ENCODE peak calls at places on chromosomes 12 and 14, in nine cellular contexts. S is body of pancreas, T is neural progenitor cell, M is A673, R is tibial nerve, W is left lung, J is GM23338, A is psoas muscle, C is GM12864. U is an unnamed sample.

GRCh38 chr14:75411194-75411552 is 16.6 kb upstream of the JDP2 start:
- DNase-seq in S (no peak), T (no peak), M (no peak), R (no peak), W (no peak), J (no peak), A (no peak), C (no peak), U (no peak)

GRCh38 chr14:102980409-102980810 is 57.9 kb downstream of the AMN start:
- DNase-seq in S (no peak), T (no peak), M (no peak), R (no peak), W (no peak), J (no peak), A (no peak), C (no peak), U (no peak)

GRCh38 chr12:12443482-12443881 is 86.6 kb downstream of the BORCS5 start:
- DNase-seq in S (peak; percentile 41), T (no peak), M (no peak), R (peak; percentile 49), W (no peak), J (no peak), A (peak; percentile 29), C (no peak), U (peak; percentile 36)

GRCh38 chr14:104184911-104185499 is 46.6 kb downstream of the KIF26A start:
- DNase-seq in S (no peak), T (no peak), M (no peak), R (no peak), W (no peak), J (no peak), A (peak; percentile 39), C (no peak), U (no peak)

GRCh38 chr14:50677527-50678063 is 9.5 kb upstream of the SAV1 start:
- DNase-seq in S (no peak), T (no peak), M (no peak), R (no peak), W (no peak), J (no peak), A (no peak), C (peak; percentile 16), U (peak; percentile 64)

GRCh38 chr12:77723308-77723707 is 107.4 kb upstream of the NAV3 start:
- DNase-seq in S (no peak), T (no peak), M (no peak), R (no peak), W (no peak), J (no peak), A (no peak), C (no peak), U (no peak)

GRCh38 chr12:59086124-59086523 is 165.8 kb upstream of the LRIG3 start:
- DNase-seq in S (no peak), T (no peak), M (no peak), R (no peak), W (no peak), J (no peak), A (no peak), C (no peak), U (no peak)

GRCh38 chr12:113683566-113683965 is 211.9 kb upstream of the LHX5 start:
- DNase-seq in S (no peak), T (no peak), M (no peak), R (no peak), W (no peak), J (no peak), A (no peak), C (no peak), U (no peak)

GRCh38 chr12:45446013-45446412 is 230.1 kb downstream of the ANO6 start:
- DNase-seq in S (no peak), T (no peak), M (no peak), R (no peak), W (no peak), J (no peak), A (no peak), C (no peak), U (no peak)

GRCh38 chr14:65281991-65282908 is 130.3 kb upstream of the FUT8 start:
- DNase-seq in S (no peak), T (peak; percentile 92), M (no peak), R (no peak), W (no peak), J (peak; percentile 76), A (no peak), C (no peak), U (peak; percentile 75)
- H3K4me3 ChIP-seq in S (no peak overlapping the region), T (no peak overlapping the region), M (peak overlapping the region; percentile 16), R (peak overlapping the region; percentile 29), W (no peak overlapping the region), J (peak overlapping the region; percentile 16), A (peak overlapping the region; percentile 21), C (peak overlapping the region; percentile 44), U (no peak overlapping the region)

GRCh38 chr12:95963104-95963503 is 20.0 kb downstream of the AMDHD1 start:
- DNase-seq in S (no peak), T (peak; percentile 54), M (peak; percentile 64), R (no peak), W (no peak), J (peak; percentile 38), A (no peak), C (no peak), U (no peak)

GRCh38 chr12:95955549-95956159 is 12.5 kb downstream of the AMDHD1 start:
- DNase-seq in S (no peak), T (peak; percentile 19), M (no peak), R (no peak), W (no peak), J (peak; percentile 23), A (no peak), C (no peak), U (no peak)

GRCh38 chr12:95960241-95960640 is 17.1 kb downstream of the AMDHD1 start:
- DNase-seq in S (no peak), T (no peak), M (no peak), R (no peak), W (no peak), J (no peak), A (no peak), C (no peak), U (no peak)

GRCh38 chr12:95956557-95957145 is 13.5 kb downstream of the AMDHD1 start:
- DNase-seq in S (no peak), T (peak; percentile 81), M (no peak), R (no peak), W (no peak), J (peak; percentile 29), A (no peak), C (no peak), U (no peak)

GRCh38 chr12:95959107-95959506 is 16.0 kb downstream of the AMDHD1 start:
- DNase-seq in S (no peak), T (peak; percentile 35), M (peak; percentile 62), R (no peak), W (no peak), J (peak; percentile 63), A (no peak), C (no peak), U (peak; percentile 8)
- TF ChIP-seq CTCF in S (no peak), T (peak; percentile 40), M (peak; percentile 52), R (no peak), W (no peak), J (peak; percentile 51), A (no peak), C (no peak), U (peak; percentile 18)

DNA sequence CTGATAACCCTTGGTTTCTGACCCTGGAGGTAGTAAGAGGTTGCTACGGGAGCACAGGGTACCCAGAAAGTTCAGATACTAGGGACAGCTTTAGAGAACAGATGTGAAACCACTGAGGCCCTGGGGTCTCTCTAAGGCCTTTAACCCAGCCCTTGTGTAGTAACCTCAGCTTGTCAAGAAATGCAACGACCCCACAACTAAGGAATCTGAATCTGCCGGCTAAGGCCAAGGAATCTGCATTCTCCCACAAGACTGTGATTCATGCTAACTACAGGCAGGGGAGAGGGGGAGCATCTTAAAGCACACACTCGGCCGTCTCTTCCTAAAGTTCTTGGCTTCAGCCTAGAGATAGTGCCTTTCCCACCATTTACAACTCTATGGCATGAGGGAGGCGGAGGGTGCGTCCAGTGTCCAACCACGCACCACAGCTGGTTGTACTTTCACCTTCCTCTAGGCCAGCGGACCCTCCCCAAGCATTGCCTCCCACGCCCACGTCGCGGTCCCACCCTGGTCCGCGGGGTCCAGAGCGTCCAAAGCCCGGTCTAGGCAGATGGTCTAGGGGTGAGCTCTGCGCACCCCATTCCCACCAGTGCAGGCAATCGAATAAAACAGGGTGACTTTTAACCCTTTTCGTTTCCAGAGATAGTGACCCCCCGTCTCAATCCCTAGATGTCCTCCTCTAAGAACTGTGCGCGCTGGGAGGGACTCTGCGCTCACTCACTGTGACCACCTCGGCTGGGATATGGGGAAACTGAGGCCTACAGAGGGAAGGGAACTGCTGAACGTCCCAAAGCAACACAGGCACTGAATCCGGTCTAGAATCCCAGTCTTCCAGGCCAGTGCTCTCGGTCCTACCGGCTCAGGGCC is 704 bp upstream of the VASH1 start:
- DNase-seq in S (no peak), T (no peak), M (no peak), R (no peak), W (no peak), J (no peak), A (no peak), C (no peak), U (no peak)
- H3K4me3 ChIP-seq in S (no peak overlapping the region), T (peak overlapping the region; percentile 67), M (peak overlapping the region; percentile 61), R (peak overlapping the region; percentile 69), W (peak overlapping the region; percentile 69), J (peak overlapping the region; percentile 86), A (peak overlapping the region; percentile 75), C (peak overlapping the region; percentile 59), U (peak overlapping the region; percentile 62)

GRCh38 chr12:54358620-54358944 is 5.7 kb downstream of the GPR84 start:
- DNase-seq in S (no peak), T (peak; percentile 32), M (no peak), R (no peak), W (no peak), J (no peak), A (no peak), C (no peak), U (no peak)

GRCh38 chr12:54356228-54356627 is 8.1 kb downstream of the GPR84 start:
- DNase-seq in S (no peak), T (no peak), M (no peak), R (no peak), W (no peak), J (no peak), A (no peak), C (no peak), U (no peak)

GRCh38 chr12:54358945-54359761 is 5.1 kb downstream of the GPR84 start:
- DNase-seq in S (peak; percentile 97), T (peak; percentile 99), M (peak; percentile 99), R (peak; percentile 97), W (peak; percentile 96), J (peak; percentile 99), A (peak; percentile 96), C (peak; percentile 99), U (peak; percentile 100)

GRCh38 chr12:54356951-54357356 is 7.3 kb downstream of the GPR84 start:
- DNase-seq in S (no peak), T (peak; percentile 43), M (no peak), R (no peak), W (no peak), J (peak; percentile 65), A (no peak), C (no peak), U (no peak)

DNA sequence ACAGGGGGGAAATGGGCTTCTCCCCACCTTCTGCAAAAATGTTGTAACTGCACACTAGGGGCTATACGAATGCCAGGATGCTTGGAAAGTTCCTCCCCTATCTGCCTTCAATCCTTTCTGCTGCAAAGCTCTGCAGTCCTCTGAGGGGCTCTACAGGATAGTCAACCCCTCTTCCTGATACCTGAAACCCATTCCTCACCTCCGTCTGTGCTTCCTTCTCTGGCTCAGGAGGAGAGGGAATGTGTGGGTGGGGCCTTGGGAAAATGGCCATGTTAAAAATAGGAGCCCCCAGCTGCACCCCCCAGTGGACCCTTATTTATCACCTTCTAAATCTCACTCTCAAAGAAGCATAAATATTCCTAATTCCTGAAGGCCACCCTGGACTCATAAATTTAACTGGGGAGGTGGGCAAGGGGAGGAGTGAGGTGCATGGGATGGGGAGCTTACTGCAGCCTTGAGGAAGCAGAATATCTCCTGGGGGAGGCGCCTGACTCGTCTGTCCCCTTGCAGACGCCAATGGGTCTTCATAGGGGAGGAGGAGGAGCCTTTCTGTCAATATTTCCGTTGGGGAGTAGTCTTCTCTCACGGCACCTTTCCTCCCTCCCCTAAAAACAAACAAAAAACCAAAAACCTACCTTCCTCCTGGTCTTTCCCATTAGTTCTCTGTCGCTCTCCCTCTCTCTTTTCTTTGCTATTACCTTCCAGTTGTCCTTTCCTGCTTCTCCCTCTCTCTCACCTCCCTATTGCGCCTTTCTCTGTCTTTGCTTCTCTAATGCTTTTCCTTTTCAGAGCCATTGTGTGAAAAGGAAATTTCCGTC is 6.3 kb downstream of the GPR84 start:
- DNase-seq in S (no peak), T (peak; percentile 22), M (peak; percentile 40), R (no peak), W (peak; percentile 37), J (no peak), A (no peak), C (peak; percentile 59), U (no peak)
- TF ChIP-seq CTCF in S (no peak), T (no peak), M (no peak), R (no peak), W (no peak), J (no peak), A (no peak), C (no peak), U (no peak)

U was measured in astrocyte of the spinal cord.